ENCODE peak calls at places on chromosomes 7 and 10, in four cellular contexts. W is hepatocyte, L is AG04450, J is A549. R is an unnamed sample.
A peak's percentile ranks its signal among the peaks of the same experiment; 100 is the strongest.

GRCh38 chr7:34133356-34133982 is 228.1 kb downstream of the BMPER start:
- DNase-seq in L (peak; percentile 52), W (peak; percentile 25), J (peak; percentile 16), R (peak; percentile 93)

GRCh38 chr10:78745445-78745844 is 323.3 kb upstream of the ZMIZ1 start:
- DNase-seq in L (no peak), J (no peak), W (peak; percentile 71), R (no peak)

GRCh38 chr10:84523509-84523908 is 195.1 kb downstream of the CCSER2 start:
- DNase-seq in J (no peak), L (no peak), W (no peak), R (no peak)

GRCh38 chr7:112422842-112423496 is 27.3 kb upstream of the IFRD1 start:
- DNase-seq in L (no peak), W (peak; percentile 83), J (peak; percentile 59), R (peak; percentile 85)

GRCh38 chr7:158847451-158847866 is 8.9 kb upstream of the DYNC2I1 start:
- DNase-seq in W (no peak), L (no peak), J (no peak), R (no peak)

GRCh38 chr7:100003711-100004661 is 11.4 kb upstream of the ZKSCAN1 start:
- DNase-seq in L (no peak), W (peak; percentile 79), J (no peak), R (no peak)

GRCh38 chr10:77673086-77673485 is 35.5 kb upstream of the KCNMA1 start:
- DNase-seq in W (no peak), L (no peak), J (no peak), R (no peak)

GRCh38 chr7:107563072-107563760 is 504 bp downstream of the COG5 start:
- DNase-seq in W (no peak), L (no peak), J (peak; percentile 46), R (no peak)

GRCh38 chr10:29268011-29268410 is 20.9 kb upstream of the LYZL1 start:
- DNase-seq in L (no peak), J (no peak), W (no peak), R (no peak)

GRCh38 chr7:142776206-142776844 is 5.6 kb downstream of the PRSS2 start:
- DNase-seq in W (no peak), J (no peak), L (no peak), R (no peak)

GRCh38 chr10:75723319-75723965 is 292.0 kb downstream of the LRMDA start:
- DNase-seq in J (no peak), W (no peak), L (no peak), R (no peak)

GRCh38 chr7:28530175-28531142 is 118.1 kb downstream of the CREB5 start:
- DNase-seq in L (no peak), J (no peak), W (no peak), R (no peak)

GRCh38 chr7:107939472-107940145 is 48.6 kb downstream of the DLD start:
- DNase-seq in L (no peak), W (no peak), J (no peak), R (no peak)

GRCh38 chr7:20931739-20932138 is 145.1 kb upstream of the SP8 start:
- DNase-seq in L (no peak), W (no peak), J (no peak), R (no peak)

GRCh38 chr10:80454526-80455460 is 683 bp downstream of the TSPAN14 start:
- DNase-seq in J (no peak), L (no peak), W (peak; percentile 67), R (no peak)

GRCh38 chr7:84578825-84579224 is 384.2 kb upstream of the SEMA3A start:
- DNase-seq in W (no peak), J (no peak), L (no peak), R (no peak)

GRCh38 chr10:126518186-126519080 is 130.2 kb upstream of the ADAM12 start:
- DNase-seq in W (no peak), J (no peak), L (no peak), R (no peak)

GRCh38 chr7:121041516-121042148 is 53.1 kb downstream of the CPED1 start:
- DNase-seq in L (no peak), J (no peak), W (no peak), R (no peak)

GRCh38 chr7:121039994-121040393 is 51.5 kb downstream of the CPED1 start:
- DNase-seq in J (no peak), L (no peak), W (no peak), R (no peak)

GRCh38 chr7:121038717-121039509 is 50.4 kb downstream of the CPED1 start:
- DNase-seq in L (no peak), J (no peak), W (no peak), R (no peak)

GRCh38 chr7:121037828-121038716 is 49.6 kb downstream of the CPED1 start:
- DNase-seq in L (no peak), W (no peak), J (no peak), R (no peak)

GRCh38 chr7:121039510-121039822 is 51.0 kb downstream of the CPED1 start:
- DNase-seq in W (no peak), J (no peak), L (no peak), R (no peak)
- TF ChIP-seq CTCF in W (no peak), J (no peak), L (no peak), R (no peak)

GRCh38 chr10:22444219-22444788 is 99.0 kb downstream of the SPAG6 start:
- DNase-seq in W (no peak), J (no peak), L (no peak), R (no peak)

GRCh38 chr10:22442063-22442462 is 96.8 kb downstream of the SPAG6 start:
- DNase-seq in J (no peak), W (no peak), L (no peak), R (no peak)

GRCh38 chr10:22445460-22445859 is 100.2 kb downstream of the SPAG6 start:
- DNase-seq in W (no peak), J (no peak), L (no peak), R (no peak)

GRCh38 chr10:22442468-22442867 is 97.2 kb downstream of the SPAG6 start:
- DNase-seq in L (no peak), J (no peak), W (no peak), R (no peak)

GRCh38 chr10:22443200-22443881 is 98.0 kb downstream of the SPAG6 start:
- DNase-seq in W (no peak), J (no peak), L (no peak), R (no peak)
- H3K27ac ChIP-seq in W (no peak overlapping the region), J (no peak overlapping the region), L (no peak overlapping the region), R (no peak overlapping the region)

DNA sequence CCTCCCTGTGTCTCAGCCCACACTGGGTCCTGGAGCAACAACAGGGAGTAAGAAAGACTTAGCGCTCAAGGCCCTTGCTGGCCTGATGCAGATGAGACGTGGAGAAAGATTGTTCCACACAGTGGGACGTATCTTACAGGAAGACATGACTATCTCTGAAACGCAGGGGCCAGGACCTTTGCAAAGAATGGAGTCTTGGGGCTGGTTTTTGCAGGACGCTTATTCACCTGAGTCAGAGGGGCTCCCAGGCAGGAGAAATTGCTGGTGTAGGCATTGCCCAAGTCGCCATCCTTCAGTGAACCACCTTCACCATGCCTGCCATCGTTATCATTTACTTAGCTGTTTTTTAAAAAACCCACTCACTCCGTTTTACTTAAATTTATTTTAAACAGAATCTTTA is 11.8 kb upstream of the GDF10 start:
- DNase-seq in L (no peak), W (no peak), J (no peak), R (no peak)
- TF ChIP-seq CTCF in L (no peak), W (no peak), J (no peak), R (no peak)

GRCh38 chr10:10872706-10873276 is 144.9 kb upstream of the CELF2 start:
- DNase-seq in J (no peak), W (no peak), L (no peak), R (no peak)

GRCh38 chr10:10870523-10871241 is 147.0 kb upstream of the CELF2 start:
- DNase-seq in L (no peak), J (no peak), W (no peak), R (no peak)

GRCh38 chr10:10871312-10871711 is 146.4 kb upstream of the CELF2 start:
- DNase-seq in J (no peak), L (no peak), W (no peak), R (no peak)

GRCh38 chr10:10873289-10873688 is 144.4 kb upstream of the CELF2 start:
- DNase-seq in J (no peak), W (no peak), L (no peak), R (no peak)

GRCh38 chr10:10872035-10872673 is 145.5 kb upstream of the CELF2 start:
- DNase-seq in L (peak; percentile 71), W (peak; percentile 22), J (no peak), R (peak; percentile 45)
- H3K27ac ChIP-seq in L (peak overlapping the region; percentile 71), W (peak overlapping the region; percentile 17), J (no peak overlapping the region), R (no peak overlapping the region)

DNA sequence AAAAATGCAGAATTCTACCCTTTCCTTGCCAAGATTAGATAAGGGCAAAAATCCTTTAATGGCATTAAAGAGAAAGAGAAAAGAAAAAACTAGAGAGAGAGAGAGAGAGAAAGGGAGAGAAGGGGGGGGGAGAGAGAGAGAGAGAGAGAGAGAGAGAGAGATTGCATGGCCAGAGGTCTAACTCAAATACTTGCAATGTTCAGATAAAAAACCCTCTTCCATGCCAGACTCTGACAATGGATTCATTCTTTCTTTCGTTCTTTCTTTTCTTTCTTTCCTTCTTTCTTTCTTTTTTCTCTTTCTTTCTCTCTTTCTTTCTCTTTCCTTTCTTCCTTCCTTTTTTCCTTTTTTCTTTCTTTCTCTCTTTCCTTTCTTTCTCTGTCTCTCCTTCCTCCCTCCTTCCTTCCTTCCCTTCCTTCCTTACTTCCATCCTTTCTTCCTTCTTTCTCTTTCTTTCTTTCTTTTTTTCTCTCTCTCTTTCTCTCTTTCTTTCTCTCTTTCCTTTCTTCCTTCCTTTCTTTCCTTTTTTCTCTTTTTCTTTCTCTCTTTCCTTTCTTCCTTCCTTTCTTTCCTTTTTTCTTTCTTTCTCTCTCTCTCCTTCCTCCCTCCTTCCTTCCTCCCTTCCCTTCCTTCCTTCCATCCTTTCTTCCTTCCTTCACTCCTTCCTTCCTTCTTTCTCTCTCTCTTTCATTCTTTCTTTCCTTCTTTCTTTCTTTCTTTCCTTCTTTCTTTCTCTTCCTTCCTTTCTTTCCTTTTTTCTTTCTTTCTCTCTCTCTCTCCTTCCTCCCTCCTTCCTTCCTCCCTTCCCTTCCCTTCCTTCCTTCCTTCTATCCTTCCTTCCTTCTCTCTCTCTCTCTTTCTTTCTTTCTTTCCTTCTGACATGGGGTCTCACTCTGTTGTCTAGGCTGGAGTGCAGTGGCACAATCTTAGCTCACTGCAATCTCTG is 175.7 kb downstream of the PRKCQ start:
- DNase-seq in L (no peak), J (no peak), W (no peak), R (no peak)
- TF ChIP-seq CTCF in L (no peak), J (no peak), W (no peak), R (no peak)

R was measured in RWPE1.